ENCODE peak calls at places on chromosomes 13 and 19, in four cellular contexts. D, U, O and R are unnamed samples.
A peak's percentile ranks its signal among the peaks of the same experiment; 100 is the strongest.

GRCh38 chr19:31913103-31913710 is 432.2 kb upstream of the ZNF507 start:
- DNase-seq in O (no peak), D (no peak), U (peak; percentile 26), R (no peak)

GRCh38 chr19:37361994-37362393 is 8.9 kb upstream of the ZNF527 start:
- DNase-seq in U (no peak), O (peak; percentile 67), D (peak; percentile 11), R (no peak)

GRCh38 chr13:45728759-45729158 is 26.6 kb downstream of the CBY2 start:
- DNase-seq in D (no peak), O (no peak), U (peak; percentile 91), R (no peak)

GRCh38 chr13:99467764-99468163 is 33.5 kb upstream of the TM9SF2 start:
- DNase-seq in U (no peak), D (peak; percentile 43), O (peak; percentile 77), R (no peak)

GRCh38 chr13:95457294-95457693 is 95.2 kb upstream of the CLDN10 start:
- DNase-seq in D (peak; percentile 12), U (no peak), O (peak; percentile 10), R (no peak)

GRCh38 chr13:111955412-111955769 is 111.6 kb upstream of the SOX1 start:
- DNase-seq in U (peak; percentile 35), O (no peak), D (no peak), R (no peak)

GRCh38 chr19:36528921-36529518 is 949 bp upstream of the ZNF260 start:
- DNase-seq in D (no peak), U (peak; percentile 57), O (no peak), R (no peak)

GRCh38 chr13:31670831-31671617 is 68.3 kb upstream of the RXFP2 start:
- DNase-seq in O (no peak), D (no peak), U (no peak), R (no peak)

GRCh38 chr19:51916167-51916566 is 11.1 kb upstream of the ZNF613 start:
- DNase-seq in U (no peak), O (no peak), D (no peak), R (no peak)

GRCh38 chr13:93857126-93857525 is 622.4 kb downstream of the DCT start:
- DNase-seq in D (no peak), O (peak; percentile 63), U (no peak), R (no peak)

GRCh38 chr13:48629282-48629681 is 24.4 kb upstream of the CYSLTR2 start:
- DNase-seq in D (no peak), O (no peak), U (no peak), R (no peak)

GRCh38 chr19:38617283-38617763 is 430 bp downstream of the MAP4K1 start:
- DNase-seq in D (no peak), U (no peak), O (no peak), R (no peak)

GRCh38 chr13:46575843-46576242 is 22.9 kb downstream of the LRCH1 start:
- DNase-seq in D (peak; percentile 69), O (peak; percentile 89), U (no peak), R (no peak)

GRCh38 chr13:111977184-111977516 is 89.8 kb upstream of the SOX1 start:
- DNase-seq in O (no peak), D (no peak), U (no peak), R (no peak)

GRCh38 chr13:99357149-99357596 is 50.0 kb upstream of the GPR183 start:
- DNase-seq in D (peak; percentile 92), O (peak; percentile 91), U (no peak), R (no peak)

DNA sequence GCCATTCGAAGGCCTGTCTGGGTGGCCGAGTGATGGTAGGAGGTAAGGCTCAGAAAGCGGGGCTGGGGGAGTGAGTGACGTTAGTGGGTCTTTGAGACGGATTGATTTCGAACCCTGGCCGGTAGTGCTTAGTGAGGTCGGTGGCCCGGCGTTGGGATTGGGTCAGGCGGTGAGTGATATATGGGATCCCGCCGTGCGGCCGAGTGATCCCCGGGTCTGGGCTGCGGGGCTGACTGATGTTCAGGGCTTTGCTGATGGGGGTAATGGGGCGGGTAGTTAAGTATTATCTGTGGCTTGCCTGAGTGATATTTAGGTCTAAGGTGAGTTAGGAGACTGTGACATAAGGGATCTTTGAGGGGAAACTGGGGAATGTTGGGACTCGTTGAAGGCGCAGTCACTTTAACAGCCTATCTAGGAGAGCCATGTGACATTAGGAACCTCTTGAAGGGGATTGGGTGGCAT is 446 bp downstream of the PSMC4 start:
- DNase-seq in O (no peak), D (peak; percentile 14), U (peak; percentile 14), R (no peak)
- H2AK5ac ChIP-seq in O (peak overlapping the region; percentile 71), D (peak overlapping the region; percentile 37), U (peak overlapping the region; percentile 95), R (peak overlapping the region; percentile 16)

GRCh38 chr19:9065457-9066014 is 21.3 kb upstream of the OR1M1 start:
- DNase-seq in O (no peak), D (no peak), U (no peak), R (no peak)
- H4K8ac ChIP-seq in O (no peak overlapping the region), D (no peak overlapping the region), U (no peak overlapping the region), R (no peak overlapping the region)

GRCh38 chr19:46112527-46112926 is 12.0 kb downstream of the IGFL3 start:
- DNase-seq in U (no peak), D (no peak), O (no peak), R (no peak)

GRCh38 chr19:46113726-46114125 is 10.8 kb downstream of the IGFL3 start:
- DNase-seq in D (peak; percentile 66), U (no peak), O (no peak), R (no peak)

GRCh38 chr19:46115396-46116109 is 8.9 kb downstream of the IGFL3 start:
- DNase-seq in U (no peak), D (peak; percentile 61), O (peak; percentile 81), R (no peak)

GRCh38 chr19:46116121-46116520 is 8.4 kb downstream of the IGFL3 start:
- DNase-seq in O (no peak), D (no peak), U (no peak), R (no peak)

GRCh38 chr19:46118136-46118535 is 6.4 kb downstream of the IGFL3 start:
- DNase-seq in D (no peak), O (no peak), U (no peak), R (no peak)
- H3K4me2 ChIP-seq in D (no peak overlapping the region), O (no peak overlapping the region), U (no peak overlapping the region), R (no peak overlapping the region)

GRCh38 chr19:7744199-7744786 is 3.0 kb downstream of the CD209 start:
- DNase-seq in O (no peak), U (no peak), D (no peak), R (no peak)

GRCh38 chr19:7743425-7743841 is 3.9 kb downstream of the CD209 start:
- DNase-seq in O (no peak), U (no peak), D (no peak), R (no peak)

GRCh38 chr19:7742575-7742974 is 4.8 kb downstream of the CD209 start:
- DNase-seq in D (no peak), U (no peak), O (no peak), R (no peak)

GRCh38 chr19:7742991-7743390 is 4.3 kb downstream of the CD209 start:
- DNase-seq in D (no peak), U (no peak), O (no peak), R (no peak)

DNA sequence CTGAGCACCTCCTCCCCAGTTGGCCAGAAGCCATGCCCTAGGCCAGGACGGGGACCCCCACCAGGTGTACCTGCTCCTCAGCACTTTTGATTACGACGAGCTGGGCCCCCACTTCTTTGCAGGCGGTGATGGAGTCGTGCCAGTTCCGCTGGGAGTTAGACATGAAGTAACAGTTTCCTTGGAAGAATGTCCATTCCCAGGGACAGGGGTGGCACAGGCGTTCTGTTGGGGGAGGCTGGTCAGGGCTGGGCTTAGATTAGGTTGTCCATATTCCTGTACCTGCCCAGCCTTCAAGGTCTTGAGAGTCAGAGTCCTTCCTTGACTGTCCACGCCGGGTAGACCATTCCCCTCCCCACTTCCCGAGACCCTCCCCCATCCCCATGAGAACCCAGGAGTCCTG is 2.5 kb downstream of the CD209 start:
- DNase-seq in U (no peak), D (no peak), O (no peak), R (no peak)
- H2AK5ac ChIP-seq in U (no peak overlapping the region), D (no peak overlapping the region), O (no peak overlapping the region), R (no peak overlapping the region)

GRCh38 chr19:12864721-12865715 is 16.2 kb downstream of the DNASE2 start:
- DNase-seq in D (no peak), U (no peak), O (no peak), R (no peak)

GRCh38 chr19:12866416-12867119 is 14.7 kb downstream of the DNASE2 start:
- DNase-seq in U (no peak), O (no peak), D (no peak), R (no peak)

GRCh38 chr19:12865746-12866415 is 15.4 kb downstream of the DNASE2 start:
- DNase-seq in D (no peak), O (no peak), U (no peak), R (no peak)

GRCh38 chr19:12868540-12869112 is 12.6 kb downstream of the DNASE2 start:
- DNase-seq in U (peak; percentile 69), O (no peak), D (no peak), R (no peak)

DNA sequence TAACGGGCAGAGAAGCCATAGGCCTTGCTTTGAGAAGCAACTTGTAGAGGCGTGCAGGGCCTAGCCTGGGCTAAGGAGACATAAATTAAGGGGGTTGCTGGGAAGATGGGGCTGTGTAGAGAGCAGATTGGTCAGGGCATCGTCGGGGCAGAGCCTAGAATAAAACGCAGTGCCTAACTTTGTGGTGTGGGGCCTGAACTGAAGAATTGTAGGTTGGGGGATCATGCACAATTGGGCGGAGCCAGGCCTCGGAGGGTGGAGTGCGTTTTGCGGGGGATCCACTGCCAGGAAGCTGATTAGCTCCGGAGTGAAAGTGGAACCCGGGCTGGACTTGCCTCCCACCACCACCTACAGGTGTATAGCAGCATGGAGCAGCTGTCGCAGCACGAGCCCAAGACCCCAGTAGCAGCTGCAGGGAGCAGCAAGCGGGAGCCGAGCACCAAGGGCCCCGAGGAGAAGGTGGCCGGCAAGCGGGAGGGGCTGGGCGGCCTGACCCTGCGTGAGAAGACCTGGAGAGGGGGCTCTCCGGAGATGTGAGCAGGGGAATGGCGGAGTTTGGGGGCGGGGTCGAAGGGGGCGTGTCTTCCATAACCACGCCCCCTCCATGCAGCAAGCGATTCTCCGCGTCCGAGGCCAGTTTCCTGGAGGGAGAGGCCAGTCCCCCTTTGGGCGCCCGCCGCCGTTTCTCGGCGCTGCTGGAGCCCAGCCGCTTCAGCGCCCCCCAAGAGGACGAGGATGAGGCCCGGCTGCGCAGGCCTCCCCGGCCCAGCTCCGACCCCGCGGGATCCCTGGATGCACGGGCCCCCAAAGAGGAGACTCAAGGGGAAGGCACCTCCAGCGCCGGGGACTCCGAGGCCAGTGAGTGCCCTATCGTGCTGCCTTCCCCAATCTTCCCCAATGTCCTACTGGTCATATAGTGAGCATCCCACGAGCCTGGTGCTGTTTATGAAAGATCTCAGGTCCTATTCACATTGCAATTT is 13.8 kb downstream of the DNASE2 start:
- DNase-seq in U (peak; percentile 93), D (peak; percentile 75), O (peak; percentile 43), R (peak; percentile 90)
- H4K8ac ChIP-seq in U (no peak overlapping the region), D (peak overlapping the region; percentile 33), O (peak overlapping the region; percentile 20), R (no peak overlapping the region)

DNA sequence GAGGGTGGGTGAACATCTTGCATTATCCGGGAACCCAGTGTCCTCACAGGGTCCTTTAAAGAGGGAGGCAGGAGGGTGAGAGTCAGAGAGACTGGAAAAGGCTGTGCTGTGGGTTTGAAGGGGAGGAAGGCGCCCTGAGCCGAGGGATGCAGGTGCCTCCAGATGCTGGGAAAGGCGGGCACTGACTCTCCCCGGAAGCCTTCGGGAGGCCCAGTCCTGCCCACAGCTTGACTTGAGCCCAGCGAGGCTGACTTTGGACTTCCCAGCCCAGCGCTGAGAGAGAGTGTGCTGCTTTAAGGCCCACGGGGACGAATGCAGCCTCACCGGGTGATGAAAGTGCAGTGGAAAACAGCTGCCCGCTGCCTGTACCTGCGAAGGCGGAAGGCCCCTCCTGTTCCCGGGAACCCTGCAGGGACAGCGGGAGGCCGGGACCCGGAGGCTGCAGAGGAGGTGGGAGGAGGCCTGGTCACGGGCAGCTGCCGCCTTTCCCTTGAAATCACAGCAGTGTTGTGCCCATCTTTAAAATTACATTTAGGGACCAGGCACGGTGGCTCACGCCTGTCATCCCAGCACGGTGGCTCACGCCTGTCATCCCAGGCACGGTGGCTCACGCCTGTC is 16.1 kb downstream of the REXO1 start:
- DNase-seq in U (no peak), O (no peak), D (no peak), R (no peak)
- H3K4me2 ChIP-seq in U (no peak overlapping the region), O (no peak overlapping the region), D (no peak overlapping the region), R (no peak overlapping the region)